ENCODE peak calls at places on chromosomes 16 and 17, in eight cellular contexts. G is Calu3; C is CD8-positive, alpha-beta memory T cell; B is stimulated activated CD4-positive, alpha-beta T cell treated with anti-CD3 and anti-CD28 coated beads, Interleukin-4, amount 100 ng/mL, for 1 hour; W is GM20000; K is WTC11; A is thoracic aorta; V is ELR. U is an unnamed sample.

GRCh38 chr17:79993390-79994221 is 42.1 kb downstream of the TBC1D16 start:
- DNase-seq in G (peak), C (peak), B (peak), W (peak), K (peak), A (no peak), V (peak), U (no peak)

GRCh38 chr16:84854759-84855158 is 35.0 kb downstream of the CRISPLD2 start:
- DNase-seq in G (no peak), C (no peak), B (no peak), W (no peak), K (no peak), A (no peak), V (peak), U (no peak)

GRCh38 chr17:44095647-44096496 is 25.3 kb downstream of the G6PC3 start:
- DNase-seq in G (peak), C (no peak), B (no peak), W (no peak), K (peak), A (no peak), V (peak), U (no peak)

GRCh38 chr17:42659079-42659931 is at the start of gene TUBG2:
- DNase-seq in G (peak), C (peak), B (peak), W (peak), K (peak), A (no peak), V (peak), U (no peak)

GRCh38 chr16:20175358-20175757 is 101.7 kb upstream of the GPR139 start:
- DNase-seq in G (no peak), C (no peak), B (no peak), W (no peak), K (no peak), A (no peak), V (no peak), U (no peak)

GRCh38 chr16:29767062-29767461 is 11.0 kb upstream of the ZG16 start:
- DNase-seq in G (no peak), C (no peak), B (no peak), W (no peak), K (no peak), A (no peak), V (no peak), U (no peak)

GRCh38 chr16:10325783-10326543 is 59.9 kb upstream of the ATF7IP2 start:
- DNase-seq in G (peak), C (no peak), B (no peak), W (no peak), K (no peak), A (no peak), V (no peak), U (no peak)

GRCh38 chr16:57566436-57566835 is 24.0 kb downstream of the ADGRG5 start:
- DNase-seq in G (no peak), C (no peak), B (no peak), W (no peak), K (no peak), A (no peak), V (peak), U (no peak)

GRCh38 chr17:29710891-29711418 is 88.2 kb upstream of the CORO6 start:
- DNase-seq in G (no peak), C (no peak), B (no peak), W (no peak), K (no peak), A (no peak), V (peak), U (no peak)

GRCh38 chr17:70608193-70608592 is 438.9 kb downstream of the KCNJ2 start:
- DNase-seq in G (no peak), C (no peak), B (no peak), W (no peak), K (no peak), A (no peak), V (peak), U (no peak)

GRCh38 chr17:76236603-76237002 is 3.7 kb downstream of the RNF157 start:
- DNase-seq in G (no peak), C (no peak), B (no peak), W (no peak), K (no peak), A (no peak), V (no peak), U (no peak)

GRCh38 chr17:42979511-42980273 is at the start of gene PTGES3L:
- DNase-seq in G (peak), C (no peak), B (peak), W (peak), K (peak), A (peak), V (peak), U (no peak)

GRCh38 chr16:75116081-75116910 is at the start of gene LDHD:
- DNase-seq in G (peak), C (no peak), B (no peak), W (no peak), K (peak), A (peak), V (peak), U (no peak)

GRCh38 chr17:66778531-66778930 is 56.4 kb upstream of the CACNG5 start:
- DNase-seq in G (no peak), C (no peak), B (no peak), W (no peak), K (no peak), A (no peak), V (no peak), U (no peak)

GRCh38 chr17:35801583-35802224 is 6.3 kb upstream of the MMP28 start:
- DNase-seq in G (no peak), C (peak), B (no peak), W (no peak), K (no peak), A (no peak), V (no peak), U (no peak)

GRCh38 chr16:83743241-83743640 is 64.5 kb upstream of the HSBP1 start:
- DNase-seq in G (no peak), C (no peak), B (no peak), W (no peak), K (no peak), A (no peak), V (no peak), U (no peak)

GRCh38 chr16:31108035-31108793 is at the start of gene BCKDK:
- DNase-seq in G (peak), C (peak), B (peak), W (peak), K (peak), A (no peak), V (peak), U (no peak)

GRCh38 chr16:57372372-57373116 is at the start of gene CX3CL1:
- DNase-seq in G (peak), C (no peak), B (no peak), W (no peak), K (peak), A (no peak), V (peak), U (no peak)

GRCh38 chr17:27379863-27380533 is 76.2 kb upstream of the KSR1 start:
- DNase-seq in G (peak), C (no peak), B (no peak), W (no peak), K (no peak), A (no peak), V (peak), U (no peak)

GRCh38 chr16:27355610-27356009 is 41.8 kb downstream of the IL4R start:
- DNase-seq in G (peak), C (no peak), B (peak), W (no peak), K (peak), A (no peak), V (peak), U (no peak)

GRCh38 chr16:7849891-7850290 is 517.2 kb downstream of the RBFOX1 start:
- DNase-seq in G (no peak), C (no peak), B (no peak), W (no peak), K (no peak), A (no peak), V (no peak), U (no peak)

GRCh38 chr17:62188713-62189112 is 123.6 kb upstream of the MED13 start:
- DNase-seq in G (peak), C (no peak), B (no peak), W (no peak), K (no peak), A (no peak), V (no peak), U (no peak)

GRCh38 chr16:57591870-57592485 is 36.5 kb upstream of the ADGRG1 start:
- DNase-seq in G (no peak), C (no peak), B (no peak), W (no peak), K (no peak), A (no peak), V (no peak), U (no peak)

GRCh38 chr16:49398761-49399160 is 25.2 kb downstream of the C16orf78 start:
- DNase-seq in G (no peak), C (no peak), B (no peak), W (no peak), K (no peak), A (no peak), V (no peak), U (no peak)

U was measured in Panc1.